ENCODE peak calls at places on chromosomes 13 and 19, in seven cellular contexts. One of them, this sample, is unnamed.
A peak's percentile ranks its signal among the peaks of the same experiment; 100 is the strongest.

GRCh38 chr19:45508931-45509691 is 1.8 kb downstream of the VASP start:
- DNase-seq in spleen: peak; percentile 95
- DNase-seq in left ventricle myocardium inferior: peak; percentile 83
- DNase-seq in HepG2: peak; percentile 63
- DNase-seq in body of pancreas: peak; percentile 72
- DNase-seq in retinal pigment epithelial cell: no peak
- DNase-seq in pancreas: peak; percentile 72
- DNase-seq in this sample: peak; percentile 57

GRCh38 chr19:36489920-36490415 is 607 bp upstream of the ZNF566 start:
- DNase-seq in HepG2: peak; percentile 94
- DNase-seq in left ventricle myocardium inferior: peak; percentile 80
- DNase-seq in pancreas: peak; percentile 63
- DNase-seq in body of pancreas: peak; percentile 74
- DNase-seq in spleen: peak; percentile 90
- DNase-seq in retinal pigment epithelial cell: peak; percentile 88
- DNase-seq in this sample: peak; percentile 81

GRCh38 chr13:78632956-78633355 is 26.0 kb downstream of the OBI1 start:
- DNase-seq in HepG2: no peak
- DNase-seq in retinal pigment epithelial cell: no peak
- DNase-seq in body of pancreas: no peak
- DNase-seq in pancreas: no peak
- DNase-seq in spleen: no peak
- DNase-seq in left ventricle myocardium inferior: no peak
- DNase-seq in this sample: no peak

GRCh38 chr13:110006304-110006703 is 219.9 kb upstream of the IRS2 start:
- DNase-seq in retinal pigment epithelial cell: no peak
- DNase-seq in spleen: no peak
- DNase-seq in pancreas: no peak
- DNase-seq in HepG2: no peak
- DNase-seq in body of pancreas: peak; percentile 21
- DNase-seq in left ventricle myocardium inferior: no peak
- DNase-seq in this sample: no peak

GRCh38 chr13:73870970-73871935 is 263.0 kb downstream of the KLF12 start:
- DNase-seq in left ventricle myocardium inferior: no peak
- DNase-seq in retinal pigment epithelial cell: no peak
- DNase-seq in pancreas: no peak
- DNase-seq in spleen: no peak
- DNase-seq in body of pancreas: no peak
- DNase-seq in HepG2: no peak
- DNase-seq in this sample: no peak

GRCh38 chr19:19531951-19532805 is 3.5 kb downstream of the YJEFN3 start:
- DNase-seq in HepG2: peak; percentile 30
- DNase-seq in pancreas: peak; percentile 84
- DNase-seq in body of pancreas: peak; percentile 81
- DNase-seq in retinal pigment epithelial cell: no peak
- DNase-seq in left ventricle myocardium inferior: peak; percentile 85
- DNase-seq in spleen: peak; percentile 97
- DNase-seq in this sample: peak; percentile 89

GRCh38 chr19:16347706-16348105 is 23.1 kb downstream of the KLF2 start:
- DNase-seq in spleen: no peak
- DNase-seq in pancreas: no peak
- DNase-seq in left ventricle myocardium inferior: no peak
- DNase-seq in body of pancreas: no peak
- DNase-seq in HepG2: no peak
- DNase-seq in retinal pigment epithelial cell: no peak
- DNase-seq in this sample: no peak

GRCh38 chr19:49638360-49638759 is 1.6 kb downstream of the RRAS start:
- DNase-seq in left ventricle myocardium inferior: no peak
- DNase-seq in retinal pigment epithelial cell: no peak
- DNase-seq in body of pancreas: no peak
- DNase-seq in HepG2: no peak
- DNase-seq in pancreas: peak; percentile 41
- DNase-seq in spleen: no peak
- DNase-seq in this sample: no peak

GRCh38 chr19:13838071-13838942 is 38.6 kb upstream of the NANOS3 start:
- DNase-seq in body of pancreas: no peak
- DNase-seq in retinal pigment epithelial cell: no peak
- DNase-seq in left ventricle myocardium inferior: no peak
- DNase-seq in spleen: no peak
- DNase-seq in HepG2: no peak
- DNase-seq in pancreas: no peak
- DNase-seq in this sample: no peak

GRCh38 chr19:20359933-20360720 is 193.1 kb downstream of the ZNF486 start:
- DNase-seq in body of pancreas: peak; percentile 28
- DNase-seq in retinal pigment epithelial cell: no peak
- DNase-seq in pancreas: peak; percentile 59
- DNase-seq in left ventricle myocardium inferior: no peak
- DNase-seq in HepG2: no peak
- DNase-seq in spleen: no peak
- DNase-seq in this sample: peak; percentile 78

GRCh38 chr13:67229438-67230242 is 496 bp downstream of the PCDH9 start:
- DNase-seq in body of pancreas: no peak
- DNase-seq in HepG2: no peak
- DNase-seq in retinal pigment epithelial cell: no peak
- DNase-seq in spleen: no peak
- DNase-seq in pancreas: no peak
- DNase-seq in left ventricle myocardium inferior: no peak
- DNase-seq in this sample: no peak

GRCh38 chr19:13986348-13986904 is 19.7 kb downstream of the RFX1 start:
- DNase-seq in left ventricle myocardium inferior: peak; percentile 85
- DNase-seq in spleen: peak; percentile 99
- DNase-seq in HepG2: no peak
- DNase-seq in pancreas: no peak
- DNase-seq in retinal pigment epithelial cell: no peak
- DNase-seq in body of pancreas: peak; percentile 67
- DNase-seq in this sample: peak; percentile 70

GRCh38 chr19:37920591-37921450 is 13.8 kb downstream of the SIPA1L3 start:
- DNase-seq in HepG2: peak; percentile 49
- DNase-seq in pancreas: no peak
- DNase-seq in retinal pigment epithelial cell: no peak
- DNase-seq in spleen: no peak
- DNase-seq in left ventricle myocardium inferior: no peak
- DNase-seq in body of pancreas: peak; percentile 31
- DNase-seq in this sample: no peak

GRCh38 chr13:65532231-65532630 is 1697.9 kb downstream of the PCDH9 start:
- DNase-seq in pancreas: no peak
- DNase-seq in spleen: no peak
- DNase-seq in left ventricle myocardium inferior: no peak
- DNase-seq in body of pancreas: no peak
- DNase-seq in retinal pigment epithelial cell: no peak
- DNase-seq in HepG2: no peak
- DNase-seq in this sample: no peak

GRCh38 chr13:98050041-98050466 is 92.8 kb upstream of the FARP1 start:
- DNase-seq in spleen: no peak
- DNase-seq in body of pancreas: peak; percentile 18
- DNase-seq in retinal pigment epithelial cell: no peak
- DNase-seq in HepG2: peak; percentile 78
- DNase-seq in pancreas: peak; percentile 31
- DNase-seq in left ventricle myocardium inferior: no peak
- DNase-seq in this sample: no peak

GRCh38 chr19:3035542-3036118 is 6.5 kb upstream of the TLE2 start:
- DNase-seq in HepG2: peak; percentile 98
- DNase-seq in left ventricle myocardium inferior: peak; percentile 98
- DNase-seq in retinal pigment epithelial cell: peak; percentile 97
- DNase-seq in pancreas: peak; percentile 98
- DNase-seq in spleen: peak; percentile 94
- DNase-seq in body of pancreas: peak; percentile 99
- DNase-seq in this sample: peak; percentile 95
- TF ChIP-seq CTCF in HepG2: no peak
- TF ChIP-seq CTCF in left ventricle myocardium inferior: no peak
- TF ChIP-seq CTCF in retinal pigment epithelial cell: no peak
- TF ChIP-seq CTCF in pancreas: no peak
- TF ChIP-seq CTCF in spleen: no peak
- TF ChIP-seq CTCF in body of pancreas: peak; percentile 17
- TF ChIP-seq CTCF in this sample: no peak

GRCh38 chr13:21237081-21237480 is 60.6 kb downstream of the MRPL57 start:
- DNase-seq in left ventricle myocardium inferior: no peak
- DNase-seq in retinal pigment epithelial cell: no peak
- DNase-seq in body of pancreas: no peak
- DNase-seq in spleen: no peak
- DNase-seq in HepG2: no peak
- DNase-seq in pancreas: no peak
- DNase-seq in this sample: no peak
- TF ChIP-seq CTCF in left ventricle myocardium inferior: no peak
- TF ChIP-seq CTCF in retinal pigment epithelial cell: no peak
- TF ChIP-seq CTCF in body of pancreas: no peak
- TF ChIP-seq CTCF in spleen: no peak
- TF ChIP-seq CTCF in HepG2: no peak
- TF ChIP-seq CTCF in pancreas: no peak
- TF ChIP-seq CTCF in this sample: no peak

GRCh38 chr13:48078251-48078656 is 16.6 kb downstream of the MED4 start:
- DNase-seq in HepG2: peak; percentile 42
- DNase-seq in pancreas: no peak
- DNase-seq in left ventricle myocardium inferior: no peak
- DNase-seq in retinal pigment epithelial cell: no peak
- DNase-seq in body of pancreas: no peak
- DNase-seq in spleen: no peak
- DNase-seq in this sample: no peak
- TF ChIP-seq CTCF in HepG2: peak; percentile 49
- TF ChIP-seq CTCF in pancreas: no peak
- TF ChIP-seq CTCF in left ventricle myocardium inferior: peak; percentile 18
- TF ChIP-seq CTCF in retinal pigment epithelial cell: peak; percentile 32
- TF ChIP-seq CTCF in body of pancreas: no peak
- TF ChIP-seq CTCF in spleen: no peak
- TF ChIP-seq CTCF in this sample: no peak

DNA sequence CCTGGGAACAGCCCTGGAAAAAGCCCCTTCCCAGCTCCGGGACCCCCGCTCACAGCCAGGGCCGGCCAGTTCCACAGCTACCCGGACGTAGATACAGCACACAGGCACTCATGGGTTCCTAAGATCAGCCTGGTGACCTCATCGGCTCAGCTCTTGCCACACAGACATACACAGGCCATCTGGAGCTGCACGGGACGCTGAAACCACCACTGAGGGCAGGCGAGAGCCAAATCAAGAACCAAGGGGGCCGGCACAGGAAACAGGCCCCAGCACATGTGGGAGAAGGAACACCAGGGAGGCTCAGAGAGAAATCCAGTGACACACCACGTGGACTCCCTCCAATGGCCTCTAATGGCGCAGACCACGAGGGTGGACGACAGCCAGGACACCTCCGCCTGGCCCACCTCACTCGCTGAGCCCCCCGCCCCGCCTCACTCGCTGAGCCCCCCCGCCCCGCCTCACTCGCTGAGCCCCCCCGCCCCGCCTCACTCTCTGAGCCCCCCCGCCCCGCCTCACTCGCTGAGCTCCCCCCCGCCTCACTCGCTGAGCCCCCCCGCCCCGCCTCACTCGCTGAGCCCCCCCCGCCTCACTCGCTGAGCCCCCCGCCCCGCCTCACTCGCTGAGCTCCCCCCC is 69.7 kb upstream of the C13orf46 start:
- DNase-seq in HepG2: peak; percentile 52
- DNase-seq in spleen: no peak
- DNase-seq in pancreas: peak; percentile 26
- DNase-seq in body of pancreas: peak; percentile 41
- DNase-seq in left ventricle myocardium inferior: peak; percentile 71
- DNase-seq in retinal pigment epithelial cell: no peak
- DNase-seq in this sample: peak; percentile 65
- TF ChIP-seq CTCF in HepG2: peak; percentile 8
- TF ChIP-seq CTCF in spleen: no peak
- TF ChIP-seq CTCF in pancreas: no peak
- TF ChIP-seq CTCF in body of pancreas: no peak
- TF ChIP-seq CTCF in left ventricle myocardium inferior: peak; percentile 43
- TF ChIP-seq CTCF in retinal pigment epithelial cell: no peak
- TF ChIP-seq CTCF in this sample: no peak

DNA sequence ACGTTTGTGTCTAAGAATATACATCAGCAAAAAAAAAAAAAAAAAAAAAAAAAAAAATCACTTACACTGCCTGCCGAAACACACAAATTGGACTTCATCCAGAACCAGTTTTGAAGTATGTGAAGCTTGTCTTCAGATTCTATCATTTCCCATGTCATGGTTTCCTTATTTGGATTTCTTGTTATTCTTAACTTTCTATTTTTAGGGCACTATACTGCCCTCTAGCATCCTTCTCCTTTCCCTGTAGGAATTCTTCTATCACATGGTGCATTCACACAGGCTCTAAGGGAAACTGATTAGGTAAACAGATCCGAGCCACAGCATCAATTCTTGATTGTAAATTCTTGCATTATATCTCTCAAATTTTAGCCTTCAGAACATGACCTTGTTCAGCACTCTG is 1507.5 kb downstream of the OLFM4 start:
- DNase-seq in HepG2: no peak
- DNase-seq in spleen: no peak
- DNase-seq in pancreas: no peak
- DNase-seq in left ventricle myocardium inferior: no peak
- DNase-seq in body of pancreas: no peak
- DNase-seq in retinal pigment epithelial cell: peak; percentile 8
- DNase-seq in this sample: no peak
- TF ChIP-seq CTCF in HepG2: no peak
- TF ChIP-seq CTCF in spleen: no peak
- TF ChIP-seq CTCF in pancreas: no peak
- TF ChIP-seq CTCF in left ventricle myocardium inferior: peak; percentile 19
- TF ChIP-seq CTCF in body of pancreas: peak; percentile 39
- TF ChIP-seq CTCF in retinal pigment epithelial cell: peak; percentile 54
- TF ChIP-seq CTCF in this sample: peak; percentile 35

GRCh38 chr13:39810091-39810877 is 154.8 kb downstream of the COG6 start:
- DNase-seq in left ventricle myocardium inferior: no peak
- DNase-seq in spleen: no peak
- DNase-seq in HepG2: no peak
- DNase-seq in body of pancreas: no peak
- DNase-seq in pancreas: no peak
- DNase-seq in retinal pigment epithelial cell: no peak
- DNase-seq in this sample: no peak
- TF ChIP-seq CTCF in left ventricle myocardium inferior: no peak
- TF ChIP-seq CTCF in spleen: no peak
- TF ChIP-seq CTCF in HepG2: no peak
- TF ChIP-seq CTCF in body of pancreas: no peak
- TF ChIP-seq CTCF in pancreas: no peak
- TF ChIP-seq CTCF in retinal pigment epithelial cell: no peak
- TF ChIP-seq CTCF in this sample: no peak

GRCh38 chr19:5026706-5027273 is 57.9 kb downstream of the KDM4B start:
- DNase-seq in pancreas: no peak
- DNase-seq in body of pancreas: no peak
- DNase-seq in left ventricle myocardium inferior: no peak
- DNase-seq in spleen: peak; percentile 56
- DNase-seq in retinal pigment epithelial cell: no peak
- DNase-seq in HepG2: no peak
- DNase-seq in this sample: no peak
- TF ChIP-seq CTCF in pancreas: no peak
- TF ChIP-seq CTCF in body of pancreas: no peak
- TF ChIP-seq CTCF in left ventricle myocardium inferior: no peak
- TF ChIP-seq CTCF in spleen: no peak
- TF ChIP-seq CTCF in retinal pigment epithelial cell: peak; percentile 40
- TF ChIP-seq CTCF in HepG2: no peak
- TF ChIP-seq CTCF in this sample: no peak